ENCODE peak calls at places on chromosomes 12 and 14, in six cellular contexts. K is HL-60, T is sigmoid colon, Q is endothelial cell of umbilical vein, Y is spleen, P is GM23338. N is an unnamed sample.

GRCh38 chr14:42428996-42429395 is 822.3 kb downstream of the LRFN5 start:
- DNase-seq in Q (no peak), T (no peak), K (no peak), P (no peak), Y (no peak), N (no peak)

GRCh38 chr14:31320216-31320615 is 100.1 kb downstream of the HEATR5A start:
- DNase-seq in P (no peak), T (no peak), Q (no peak), K (no peak), Y (no peak), N (no peak)

GRCh38 chr14:37116933-37117844 is 55.2 kb downstream of the SLC25A21 start:
- DNase-seq in P (peak; percentile 32), K (no peak), T (no peak), Y (no peak), Q (peak; percentile 79), N (peak; percentile 59)

GRCh38 chr12:71938728-71939385 is at the start of gene TPH2:
- DNase-seq in P (peak; percentile 96), Y (no peak), Q (peak; percentile 83), T (no peak), K (peak; percentile 21), N (no peak)

GRCh38 chr14:96852823-96853422 is 55.7 kb downstream of the VRK1 start:
- DNase-seq in T (no peak), K (no peak), Y (no peak), P (peak; percentile 63), Q (peak; percentile 49), N (peak; percentile 7)

GRCh38 chr14:95547626-95548327 is 12.9 kb downstream of the GLRX5 start:
- DNase-seq in Y (no peak), Q (peak; percentile 67), T (no peak), K (no peak), P (peak; percentile 41), N (no peak)

GRCh38 chr14:76257842-76258397 is 106.2 kb downstream of the GPATCH2L start:
- DNase-seq in Y (no peak), P (peak; percentile 24), Q (no peak), K (no peak), T (no peak), N (no peak)

GRCh38 chr12:53601296-53601847 is 24.8 kb downstream of the ATF7 start:
- DNase-seq in K (no peak), Y (no peak), P (no peak), T (no peak), Q (no peak), N (no peak)

GRCh38 chr12:56332512-56333196 is 1.1 kb downstream of the PAN2 start:
- DNase-seq in Q (no peak), P (no peak), T (no peak), Y (peak; percentile 51), K (no peak), N (no peak)

GRCh38 chr12:131758016-131758739 is 47.3 kb downstream of the SFSWAP start:
- DNase-seq in P (no peak), Q (no peak), K (no peak), T (no peak), Y (no peak), N (no peak)

GRCh38 chr14:63155511-63156189 is 48.6 kb upstream of the RHOJ start:
- DNase-seq in K (no peak), Y (no peak), P (no peak), T (no peak), Q (peak; percentile 96), N (no peak)

GRCh38 chr14:77730976-77731497 is 23.1 kb downstream of the SLIRP start:
- DNase-seq in P (no peak), Y (no peak), T (no peak), K (no peak), Q (no peak), N (no peak)

GRCh38 chr14:92783813-92784431 is 10.2 kb upstream of the GOLGA5 start:
- DNase-seq in Q (peak; percentile 81), Y (no peak), P (peak; percentile 56), K (no peak), T (no peak), N (peak; percentile 60)

GRCh38 chr12:71242511-71242910 is 84.7 kb upstream of the TSPAN8 start:
- DNase-seq in K (no peak), Y (no peak), P (no peak), T (no peak), Q (no peak), N (no peak)

GRCh38 chr12:98419795-98420402 is 95.5 kb upstream of the TMPO start:
- DNase-seq in P (no peak), K (no peak), Q (no peak), T (no peak), Y (no peak), N (no peak)

GRCh38 chr12:52579468-52580450 is 6.1 kb upstream of the KRT74 start:
- DNase-seq in Q (no peak), Y (peak; percentile 54), P (no peak), T (peak; percentile 39), K (no peak), N (no peak)

GRCh38 chr14:101075025-101075800 is 171.7 kb upstream of the RTL1 start:
- DNase-seq in P (no peak), K (no peak), Q (no peak), Y (no peak), T (no peak), N (no peak)

GRCh38 chr12:75744607-75745256 is 233.3 kb upstream of the KRR1 start:
- DNase-seq in Y (no peak), P (peak; percentile 55), Q (no peak), K (no peak), T (no peak), N (no peak)

GRCh38 chr12:48420031-48420775 is 52.2 kb upstream of the ANP32D start:
- DNase-seq in Y (no peak), T (no peak), K (no peak), Q (no peak), P (peak; percentile 53), N (no peak)

GRCh38 chr14:95048771-95049312 is 108.5 kb downstream of the DICER1 start:
- DNase-seq in Y (peak; percentile 28), Q (no peak), T (peak; percentile 52), P (peak; percentile 18), K (no peak), N (no peak)

GRCh38 chr14:92528486-92529100 is 15.0 kb downstream of the RIN3 start:
- DNase-seq in P (no peak), K (no peak), T (peak; percentile 61), Y (no peak), Q (no peak), N (no peak)

GRCh38 chr12:48966177-48966890 is 5.2 kb downstream of the WNT10B start:
- DNase-seq in Q (no peak), P (peak; percentile 41), K (no peak), T (no peak), Y (no peak), N (no peak)

GRCh38 chr12:40988831-40989230 is 199.3 kb upstream of the PDZRN4 start:
- DNase-seq in Y (no peak), Q (no peak), T (no peak), K (no peak), P (no peak), N (no peak)

GRCh38 chr14:20652996-20653975 is 11.8 kb upstream of the OR6S1 start:
- DNase-seq in K (no peak), T (no peak), P (peak; percentile 92), Y (peak; percentile 53), Q (peak; percentile 32), N (peak; percentile 96)

GRCh38 chr12:56751712-56752598 is at the start of gene PRIM1:
- DNase-seq in P (peak; percentile 90), T (peak; percentile 90), Y (peak; percentile 94), Q (peak; percentile 81), K (peak; percentile 75), N (peak; percentile 53)

GRCh38 chr14:51014086-51014485 is 69.8 kb upstream of the PYGL start:
- DNase-seq in Y (no peak), Q (no peak), K (no peak), P (no peak), T (peak; percentile 74), N (no peak)

DNA sequence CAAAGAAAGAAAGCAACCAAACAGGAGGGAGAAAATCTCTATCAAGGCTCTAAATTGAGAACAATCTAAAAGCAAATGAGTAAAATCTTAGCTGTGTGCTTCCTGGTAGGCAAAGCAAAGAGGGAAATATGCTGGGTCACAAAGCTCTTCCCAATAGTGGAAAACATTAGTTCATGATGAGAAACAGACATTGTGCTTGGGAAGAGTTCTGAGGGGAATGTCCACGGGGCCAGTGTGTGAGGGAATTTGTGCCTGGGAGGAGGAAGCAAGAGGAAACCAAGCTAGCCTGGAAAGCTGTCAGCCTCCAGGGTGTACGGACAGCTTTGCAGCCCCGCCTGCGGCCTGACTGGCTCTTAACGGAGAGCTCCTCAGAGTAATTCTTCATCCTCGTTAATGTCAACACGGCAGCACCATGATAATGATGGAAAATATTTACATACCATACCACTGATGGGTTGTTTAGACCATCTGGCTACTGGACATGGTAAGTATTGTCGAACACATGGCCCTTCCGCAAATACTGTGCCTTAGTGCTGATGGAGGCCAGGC is 32.4 kb downstream of the PITPNM2 start:
- DNase-seq in P (no peak), T (peak; percentile 80), K (no peak), Y (no peak), Q (no peak), N (no peak)
- TF ChIP-seq POLR2AphosphoS5 in P (no peak), T (peak; percentile 54), K (no peak), Y (no peak), Q (no peak), N (no peak)

DNA sequence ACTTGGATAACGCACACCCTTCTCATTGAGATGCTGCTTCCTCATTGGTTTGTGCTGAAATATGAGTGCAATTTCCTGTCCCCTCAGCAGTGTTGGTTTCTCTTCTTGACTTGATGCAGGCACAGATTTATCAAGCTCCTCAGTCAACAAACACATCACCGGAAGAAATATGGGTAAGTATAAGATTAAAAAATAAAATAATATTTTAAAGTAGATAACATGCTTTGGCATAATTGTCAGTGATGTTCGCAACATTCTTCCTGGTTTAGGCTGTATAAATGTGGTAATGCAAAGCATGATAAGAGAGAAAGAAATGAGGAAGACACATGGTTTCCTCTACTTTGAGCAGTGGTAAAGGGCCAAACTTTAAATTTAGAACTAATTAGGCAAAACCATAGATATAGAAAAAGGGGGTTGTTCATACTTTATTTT is at the start of gene GPR65:
- DNase-seq in P (no peak), Y (no peak), K (no peak), T (no peak), Q (no peak), N (no peak)
- H3K27ac ChIP-seq in P (no peak within 1 kb of the TSS), Y (peak within 1 kb of the TSS; percentile 90), K (peak within 1 kb of the TSS; percentile 94), T (no peak within 1 kb of the TSS), Q (no peak within 1 kb of the TSS), N (no peak within 1 kb of the TSS)

GRCh38 chr14:58401587-58401986 is 5.9 kb downstream of the TOMM20L start:
- DNase-seq in Q (no peak), T (no peak), Y (no peak), P (peak; percentile 8), K (no peak), N (no peak)
- TF ChIP-seq CTCF in Q (no peak), T (no peak), Y (no peak), P (peak; percentile 57), K (no peak), N (peak; percentile 35)

DNA sequence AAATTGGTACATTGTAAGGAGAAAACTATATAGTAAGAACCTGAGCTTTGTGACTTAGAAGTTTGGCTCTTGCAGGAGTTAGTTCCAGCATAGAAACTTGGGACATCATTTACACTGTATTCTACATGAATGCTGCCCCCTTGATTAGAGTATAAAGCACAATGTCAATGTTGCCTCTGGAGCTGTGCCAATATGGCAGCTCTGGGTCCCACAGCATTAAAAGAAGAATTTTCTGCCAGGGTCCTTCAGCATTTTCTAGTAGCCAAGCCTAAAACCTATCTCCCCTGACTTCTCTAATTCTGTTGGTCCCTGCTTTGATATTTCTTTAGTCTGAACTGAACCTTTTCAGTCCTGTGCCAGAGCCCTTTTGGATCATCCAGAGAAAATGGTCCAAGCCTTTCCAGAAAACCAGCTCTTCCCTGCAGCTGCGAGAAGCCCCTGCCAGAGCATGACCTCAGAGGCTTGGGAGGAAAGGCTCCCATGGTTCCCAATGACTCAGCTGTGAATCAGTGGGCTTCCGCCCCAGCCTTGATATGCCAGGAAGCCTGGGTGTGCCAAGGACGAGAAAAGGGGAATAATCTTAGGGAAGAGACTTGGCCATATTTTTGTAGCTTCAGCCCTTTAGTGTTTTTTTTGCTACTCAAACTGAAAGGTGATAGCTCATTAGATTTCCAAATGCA is 43.2 kb downstream of the PLEKHG7 start:
- DNase-seq in Y (no peak), P (no peak), Q (peak; percentile 99), T (peak; percentile 87), K (no peak), N (peak; percentile 52)
- TF ChIP-seq POLR2AphosphoS5 in Y (peak; percentile 83), P (no peak), Q (peak; percentile 95), T (peak; percentile 34), K (no peak), N (no peak)